ENCODE peak calls at places on chromosome 7, in five cellular contexts. R is choroid plexus epithelial cell, M is GM12865, S is GM03348, C is Caki2. E is an unnamed sample.

GRCh38 chr7:131076711-131077170 is 250.9 kb upstream of the MKLN1 start:
- DNase-seq in C (no peak), S (peak), R (no peak), M (no peak), E (no peak)

GRCh38 chr7:112877671-112878460 is 87.7 kb upstream of the TMEM168 start:
- DNase-seq in S (no peak), C (no peak), R (no peak), M (no peak), E (no peak)

GRCh38 chr7:108380527-108380926 is 75.7 kb downstream of the NRCAM start:
- DNase-seq in M (no peak), S (no peak), R (no peak), C (no peak), E (no peak)

GRCh38 chr7:134686782-134687181 is 40.1 kb downstream of the BPGM start:
- DNase-seq in C (no peak), M (no peak), R (peak), S (peak), E (no peak)

GRCh38 chr7:23022258-23022745 is 8.4 kb upstream of the HYCC1 start:
- DNase-seq in C (no peak), M (no peak), R (peak), S (peak), E (no peak)

GRCh38 chr7:17142831-17143541 is 155.5 kb upstream of the AHR start:
- DNase-seq in C (no peak), M (no peak), S (peak), R (peak), E (no peak)

GRCh38 chr7:95907337-95907736 is 135.0 kb downstream of the DYNC1I1 start:
- DNase-seq in S (no peak), M (no peak), R (no peak), C (no peak), E (no peak)

GRCh38 chr7:128715079-128715478 is 24.1 kb upstream of the CALU start:
- DNase-seq in M (no peak), C (no peak), R (no peak), S (no peak), E (no peak)

GRCh38 chr7:150769768-150770167 is 30.4 kb downstream of the TMEM176B start:
- DNase-seq in C (no peak), S (no peak), R (no peak), M (no peak), E (no peak)

GRCh38 chr7:24283900-24284698 is at the start of gene NPY:
- DNase-seq in C (no peak), M (peak), S (peak), R (no peak), E (no peak)

GRCh38 chr7:3034591-3035150 is 9.0 kb downstream of the CARD11 start:
- DNase-seq in M (no peak), R (no peak), S (no peak), C (no peak), E (no peak)

GRCh38 chr7:95534796-95535195 is 49.1 kb downstream of the ASB4 start:
- DNase-seq in R (no peak), C (no peak), M (no peak), S (no peak), E (no peak)

GRCh38 chr7:411677-412312 is 107.9 kb downstream of the PDGFA start:
- DNase-seq in M (peak), R (no peak), C (no peak), S (no peak), E (peak)

GRCh38 chr7:29657288-29657687 is 93.7 kb downstream of the PRR15 start:
- DNase-seq in S (no peak), C (no peak), M (no peak), R (no peak), E (no peak)

GRCh38 chr7:77791956-77792355 is 6.3 kb downstream of the TMEM60 start:
- DNase-seq in C (no peak), S (no peak), M (no peak), R (peak), E (no peak)

GRCh38 chr7:2150445-2150815 is 82.3 kb downstream of the MAD1L1 start:
- DNase-seq in M (no peak), S (no peak), R (no peak), C (no peak), E (no peak)

GRCh38 chr7:112069879-112070321 is 136.3 kb downstream of the DOCK4 start:
- DNase-seq in S (no peak), R (peak), C (no peak), M (no peak), E (no peak)

GRCh38 chr7:16204953-16205352 is 216.4 kb downstream of the CRPPA start:
- DNase-seq in M (no peak), R (no peak), S (no peak), C (no peak), E (no peak)

GRCh38 chr7:131692131-131692960 is 135.9 kb upstream of the PODXL start:
- DNase-seq in M (peak), R (peak), S (peak), C (peak), E (peak)

GRCh38 chr7:127609297-127609696 is 8.6 kb downstream of the PAX4 start:
- DNase-seq in S (no peak), M (no peak), C (no peak), R (no peak), E (no peak)

GRCh38 chr7:154569916-154570315 is 433.0 kb downstream of the PAXIP1 start:
- DNase-seq in R (no peak), S (no peak), M (no peak), C (no peak), E (no peak)

GRCh38 chr7:159025161-159025779 is 119.4 kb downstream of the VIPR2 start:
- DNase-seq in M (no peak), S (no peak), C (no peak), R (no peak), E (no peak)

GRCh38 chr7:5692112-5692844 is 89.2 kb downstream of the RNF216 start:
- DNase-seq in S (peak), M (peak), R (peak), C (peak), E (peak)

GRCh38 chr7:45359781-45360180 is 202.2 kb downstream of the RAMP3 start:
- DNase-seq in C (no peak), M (no peak), R (no peak), S (no peak), E (no peak)

GRCh38 chr7:92246363-92247101 is 758 bp downstream of the ANKIB1 start:
- DNase-seq in S (peak), M (peak), R (peak), C (peak), E (peak)

GRCh38 chr7:23472974-23473847 is 2.9 kb upstream of the IGF2BP3 start:
- DNase-seq in R (peak), C (peak), M (no peak), S (no peak), E (no peak)